ENCODE peak calls at places on chromosome 19, in six cellular contexts. O is fibroblast of lung, G is PC-3, K is H9, V is OCI-LY7, T is H1. R is an unnamed sample.

GRCh38 chr19:57802269-57802668 is 12.4 kb downstream of the ZNF552 start:
- DNase-seq in O (no peak), G (no peak), K (peak; percentile 61), V (peak; percentile 33), T (no peak), R (peak; percentile 55)

GRCh38 chr19:10353793-10354391 is 14.5 kb upstream of the ICAM3 start:
- DNase-seq in O (peak; percentile 19), G (peak; percentile 30), K (peak; percentile 99), V (peak; percentile 78), T (peak; percentile 99), R (peak; percentile 100)

GRCh38 chr19:12603714-12604113 is 6.9 kb downstream of the ZNF490 start:
- DNase-seq in O (peak; percentile 83), G (no peak), K (no peak), V (peak; percentile 12), T (no peak), R (no peak)

GRCh38 chr19:12723643-12724426 is at the start of gene TNPO2:
- DNase-seq in O (peak; percentile 71), G (peak; percentile 74), K (peak; percentile 87), V (peak; percentile 82), T (peak; percentile 89), R (peak; percentile 94)

GRCh38 chr19:19137556-19138109 is 645 bp downstream of the TMEM161A start:
- DNase-seq in O (no peak), G (no peak), K (peak; percentile 26), V (no peak), T (no peak), R (peak; percentile 37)

GRCh38 chr19:13120817-13121216 is 2.8 kb downstream of the NACC1 start:
- DNase-seq in O (peak; percentile 75), G (no peak), K (no peak), V (no peak), T (no peak), R (no peak)

GRCh38 chr19:5914946-5915781 is 1.1 kb downstream of the CAPS start:
- DNase-seq in O (no peak), G (peak; percentile 76), K (no peak), V (no peak), T (no peak), R (no peak)

GRCh38 chr19:40689339-40690049 is 957 bp downstream of the NUMBL start:
- DNase-seq in O (peak; percentile 30), G (peak; percentile 7), K (no peak), V (no peak), T (peak; percentile 58), R (peak; percentile 47)

GRCh38 chr19:6803036-6803404 is 30.5 kb downstream of the VAV1 start:
- DNase-seq in O (no peak), G (no peak), K (no peak), V (peak; percentile 64), T (no peak), R (peak; percentile 3)

GRCh38 chr19:38276942-38277517 is 12.7 kb downstream of the SPINT2 start:
- DNase-seq in O (no peak), G (no peak), K (no peak), V (no peak), T (no peak), R (no peak)
- H3K4me2 ChIP-seq in O (no peak overlapping the region), G (peak overlapping the region; percentile 78), K (no peak overlapping the region), V (no peak overlapping the region), T (no peak overlapping the region), R (no peak overlapping the region)

GRCh38 chr19:1434577-1435060 is 3.6 kb upstream of the RPS15 start:
- DNase-seq in O (no peak), G (no peak), K (no peak), V (no peak), T (no peak), R (no peak)
- H3K4me2 ChIP-seq in O (no peak overlapping the region), G (no peak overlapping the region), K (no peak overlapping the region), V (no peak overlapping the region), T (no peak overlapping the region), R (no peak overlapping the region)

GRCh38 chr19:44770550-44771257 is 7.0 kb upstream of the CBLC start:
- DNase-seq in O (peak; percentile 91), G (peak; percentile 97), K (peak; percentile 97), V (peak; percentile 98), T (peak; percentile 99), R (peak; percentile 99)

GRCh38 chr19:44767295-44768180 is 10.2 kb upstream of the CBLC start:
- DNase-seq in O (no peak), G (no peak), K (no peak), V (no peak), T (no peak), R (no peak)

GRCh38 chr19:44762033-44762432 is 13.5 kb downstream of the BCL3 start:
- DNase-seq in O (no peak), G (no peak), K (no peak), V (no peak), T (no peak), R (no peak)

GRCh38 chr19:44765949-44766335 is 11.7 kb upstream of the CBLC start:
- DNase-seq in O (no peak), G (no peak), K (no peak), V (no peak), T (no peak), R (no peak)

GRCh38 chr19:44764975-44765948 is 12.4 kb upstream of the CBLC start:
- DNase-seq in O (no peak), G (no peak), K (no peak), V (no peak), T (no peak), R (no peak)
- H3K4me2 ChIP-seq in O (no peak overlapping the region), G (no peak overlapping the region), K (no peak overlapping the region), V (no peak overlapping the region), T (no peak overlapping the region), R (no peak overlapping the region)

DNA sequence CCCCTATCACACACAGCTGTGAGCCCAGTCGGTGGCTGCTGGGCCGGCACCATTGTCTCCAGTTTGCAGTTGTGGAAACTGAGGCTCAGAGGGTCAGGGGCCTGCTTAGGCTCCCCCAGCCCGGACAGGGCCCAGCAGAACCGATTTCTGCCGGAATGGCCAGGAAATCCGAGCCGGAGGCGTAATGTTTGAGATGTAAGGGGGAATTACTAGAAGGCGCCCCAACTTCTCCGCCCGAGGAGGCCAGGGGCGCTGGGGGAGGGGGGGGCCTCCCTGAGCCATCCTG is 962 bp downstream of the KISS1R start:
- DNase-seq in O (no peak), G (no peak), K (no peak), V (no peak), T (no peak), R (no peak)
- H3K4me2 ChIP-seq in O (no peak overlapping the region), G (peak overlapping the region; percentile 78), K (peak overlapping the region; percentile 51), V (peak overlapping the region; percentile 32), T (peak overlapping the region; percentile 97), R (peak overlapping the region; percentile 87)

DNA sequence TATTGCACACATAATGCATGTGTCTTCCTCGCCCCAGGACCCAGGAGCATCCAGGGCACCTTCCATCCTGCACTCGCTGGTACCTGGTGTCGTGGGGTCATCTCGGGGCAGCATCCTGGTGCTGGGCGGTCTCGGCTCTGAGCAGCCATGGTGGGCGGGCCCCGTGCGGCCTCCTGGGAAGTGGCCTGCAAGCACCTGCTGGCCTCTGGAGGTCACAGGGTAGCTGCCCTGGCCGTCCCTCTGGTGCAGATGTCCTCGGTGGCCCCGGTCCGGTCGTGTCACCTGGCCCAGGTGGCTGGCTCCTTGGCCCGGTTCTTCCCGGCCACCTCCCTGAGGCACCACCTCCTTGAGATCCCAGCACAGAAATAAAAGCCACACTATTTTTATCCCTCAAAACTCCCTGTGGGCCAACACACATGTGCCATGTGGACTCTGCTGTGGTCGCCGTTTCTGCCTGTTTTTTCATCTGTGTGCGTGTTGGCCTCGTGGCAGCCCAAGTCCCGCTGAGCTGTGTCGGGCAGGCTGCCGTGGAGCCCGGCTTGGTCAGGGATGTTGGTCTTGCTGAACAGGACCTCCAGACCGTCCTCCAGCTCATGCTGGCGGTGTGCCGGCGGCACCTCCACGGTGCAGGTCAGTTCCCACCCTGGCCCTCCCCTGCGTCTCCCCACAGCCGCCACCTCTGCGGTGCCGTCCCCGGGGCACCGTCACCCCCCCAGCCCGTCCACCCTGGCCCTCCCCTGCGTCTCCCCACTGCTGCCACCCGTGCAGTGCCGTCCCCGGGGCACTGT is 5.0 kb upstream of the GZMM start:
- DNase-seq in O (no peak), G (no peak), K (no peak), V (no peak), T (no peak), R (no peak)
- H3K4me2 ChIP-seq in O (no peak overlapping the region), G (no peak overlapping the region), K (no peak overlapping the region), V (no peak overlapping the region), T (no peak overlapping the region), R (no peak overlapping the region)

DNA sequence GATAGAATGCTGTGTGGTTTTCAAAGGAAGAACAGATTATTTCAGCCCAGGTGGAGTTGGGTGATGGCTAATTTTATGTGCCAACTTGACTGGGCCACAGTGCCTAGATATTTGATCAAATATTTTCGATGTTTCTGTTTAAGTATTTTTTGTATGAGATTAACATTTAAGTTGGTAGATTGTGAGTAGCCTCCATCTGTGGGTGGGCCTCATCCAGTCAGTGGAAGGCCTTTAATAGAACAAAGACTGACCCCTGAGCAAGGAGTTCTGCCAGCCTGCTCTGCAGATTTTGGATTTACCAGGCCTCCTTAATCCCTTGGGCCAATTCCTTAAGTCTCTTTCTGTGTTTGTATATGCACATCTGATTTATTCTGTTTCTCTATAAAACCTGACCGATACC is 13.9 kb downstream of the LSM14A start:
- DNase-seq in O (no peak), G (no peak), K (no peak), V (no peak), T (no peak), R (no peak)
- H3K4me2 ChIP-seq in O (no peak overlapping the region), G (no peak overlapping the region), K (no peak overlapping the region), V (peak overlapping the region; percentile 4), T (no peak overlapping the region), R (no peak overlapping the region)

GRCh38 chr19:1412323-1412923 is 5.0 kb downstream of the DAZAP1 start:
- DNase-seq in O (no peak), G (no peak), K (no peak), V (no peak), T (no peak), R (no peak)
- H3K4me2 ChIP-seq in O (peak overlapping the region; percentile 48), G (no peak overlapping the region), K (no peak overlapping the region), V (no peak overlapping the region), T (no peak overlapping the region), R (no peak overlapping the region)

DNA sequence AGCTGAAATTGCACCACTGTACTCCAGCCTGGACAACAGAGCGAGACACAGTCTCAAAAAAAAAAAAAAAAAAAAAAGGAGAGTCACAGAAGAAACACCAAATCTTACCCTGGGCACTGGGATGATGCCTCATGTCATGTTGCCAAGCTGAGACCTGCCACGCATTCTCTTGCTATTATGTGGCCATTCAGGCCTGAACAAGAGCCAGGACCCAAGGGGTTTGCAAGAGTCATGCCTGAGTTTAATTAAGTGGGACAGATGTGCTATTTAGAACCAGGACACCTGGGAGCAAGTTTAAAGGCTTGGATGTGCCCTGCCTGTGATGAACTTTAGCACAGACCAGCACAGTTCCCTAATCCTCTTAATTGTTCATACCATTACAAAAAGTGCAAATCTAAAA is 9.8 kb downstream of the PNMA8A start:
- DNase-seq in O (no peak), G (no peak), K (no peak), V (no peak), T (no peak), R (no peak)
- H3K4me2 ChIP-seq in O (no peak overlapping the region), G (no peak overlapping the region), K (no peak overlapping the region), V (peak overlapping the region; percentile 47), T (no peak overlapping the region), R (no peak overlapping the region)

R was measured in GM23338.